ENCODE peak calls at places on chromosomes 6 and 20, in six cellular contexts. W is SW 1271, G is kidney epithelial cell, P is left lung, I is keratinocyte, A is OCI-LY7. V is an unnamed sample.

GRCh38 chr20:45842169-45842812 is 8.7 kb downstream of the SNX21 start:
- DNase-seq in P (no peak), I (no peak), G (no peak), W (no peak), A (peak; percentile 84), V (no peak)

GRCh38 chr20:43564455-43564854 is 5.6 kb downstream of the SGK2 start:
- DNase-seq in W (no peak), A (no peak), G (no peak), I (no peak), P (no peak), V (no peak)

GRCh38 chr20:3744806-3745685 is 12.6 kb downstream of the HSPA12B start:
- DNase-seq in G (no peak), W (peak; percentile 18), I (peak; percentile 71), A (peak; percentile 87), P (peak; percentile 82), V (no peak)

GRCh38 chr6:141202641-141203040 is 930.1 kb upstream of the GJE1 start:
- DNase-seq in W (no peak), I (no peak), A (no peak), G (no peak), P (no peak), V (no peak)

GRCh38 chr6:129251669-129252376 is 368.9 kb downstream of the LAMA2 start:
- DNase-seq in I (peak; percentile 17), P (no peak), W (peak; percentile 51), A (peak; percentile 53), G (peak; percentile 21), V (no peak)

GRCh38 chr20:642398-643174 is 10.4 kb downstream of the SRXN1 start:
- DNase-seq in P (no peak), G (no peak), A (no peak), W (no peak), I (no peak), V (no peak)

GRCh38 chr20:4886771-4887527 is 114.4 kb downstream of the SLC23A2 start:
- DNase-seq in A (no peak), I (no peak), W (no peak), G (no peak), P (no peak), V (no peak)

GRCh38 chr6:150142304-150142656 is 564 bp upstream of the PPP1R14C start:
- DNase-seq in I (no peak), A (no peak), P (peak; percentile 48), W (peak; percentile 59), G (peak; percentile 89), V (no peak)

GRCh38 chr6:13803581-13803980 is 10.8 kb downstream of the MCUR1 start:
- DNase-seq in A (no peak), G (no peak), I (no peak), P (no peak), W (no peak), V (no peak)